ENCODE peak calls at places on chromosome 9, in five cellular contexts. X, A, U, R and P are unnamed samples.

GRCh38 chr9:113614843-113615648 is 151.5 kb downstream of the RGS3 start:
- DNase-seq in R (no peak), A (peak; percentile 65), U (peak; percentile 25), X (peak; percentile 74), P (no peak)

GRCh38 chr9:35920004-35920658 is 10.8 kb downstream of the SPAAR start:
- DNase-seq in U (no peak), R (no peak), X (no peak), A (peak; percentile 48), P (no peak)

GRCh38 chr9:130982636-130983282 is 26.2 kb upstream of the LAMC3 start:
- DNase-seq in R (no peak), A (no peak), X (no peak), U (no peak), P (no peak)

GRCh38 chr9:137240321-137240840 is 706 bp upstream of the TUBB4B start:
- DNase-seq in X (peak; percentile 61), U (no peak), R (no peak), A (peak; percentile 82), P (peak; percentile 54)

GRCh38 chr9:78713746-78714405 is 417.0 kb downstream of the PSAT1 start:
- DNase-seq in X (peak; percentile 49), R (no peak), U (no peak), A (peak; percentile 24), P (no peak)

GRCh38 chr9:34559616-34560546 is 29.6 kb downstream of the CNTFR start:
- DNase-seq in A (peak; percentile 68), U (no peak), R (no peak), X (peak; percentile 59), P (no peak)

GRCh38 chr9:124290053-124290581 is 32.4 kb downstream of the NEK6 start:
- DNase-seq in R (no peak), X (no peak), A (no peak), U (no peak), P (no peak)

GRCh38 chr9:33106827-33107621 is 30.6 kb upstream of the SMU1 start:
- DNase-seq in R (no peak), U (peak; percentile 44), A (peak; percentile 47), X (peak; percentile 89), P (peak; percentile 91)

GRCh38 chr9:117771162-117771561 is 67.0 kb downstream of the TLR4 start:
- DNase-seq in A (no peak), X (no peak), U (no peak), R (no peak), P (no peak)

GRCh38 chr9:129309906-129310305 is 131.8 kb upstream of the IER5L start:
- DNase-seq in A (no peak), U (no peak), R (no peak), X (no peak), P (peak; percentile 75)

GRCh38 chr9:121640076-121640475 is 11.4 kb upstream of the DAB2IP start:
- DNase-seq in U (peak; percentile 69), R (no peak), X (peak; percentile 17), A (peak; percentile 29), P (no peak)

GRCh38 chr9:32426278-32426939 is 42.0 kb downstream of the ACO1 start:
- DNase-seq in X (peak; percentile 99), A (peak; percentile 93), U (no peak), R (no peak), P (no peak)

GRCh38 chr9:25964239-25964638 is 286.0 kb upstream of the TUSC1 start:
- DNase-seq in R (peak; percentile 33), A (peak; percentile 87), U (peak; percentile 65), X (peak; percentile 82), P (no peak)

GRCh38 chr9:107090218-107090617 is 192.9 kb upstream of the RAD23B start:
- DNase-seq in X (no peak), U (no peak), A (no peak), R (no peak), P (no peak)

GRCh38 chr9:19788152-19788551 is 685 bp downstream of the SLC24A2 start:
- DNase-seq in U (peak; percentile 85), A (no peak), R (peak; percentile 29), X (no peak), P (no peak)

DNA sequence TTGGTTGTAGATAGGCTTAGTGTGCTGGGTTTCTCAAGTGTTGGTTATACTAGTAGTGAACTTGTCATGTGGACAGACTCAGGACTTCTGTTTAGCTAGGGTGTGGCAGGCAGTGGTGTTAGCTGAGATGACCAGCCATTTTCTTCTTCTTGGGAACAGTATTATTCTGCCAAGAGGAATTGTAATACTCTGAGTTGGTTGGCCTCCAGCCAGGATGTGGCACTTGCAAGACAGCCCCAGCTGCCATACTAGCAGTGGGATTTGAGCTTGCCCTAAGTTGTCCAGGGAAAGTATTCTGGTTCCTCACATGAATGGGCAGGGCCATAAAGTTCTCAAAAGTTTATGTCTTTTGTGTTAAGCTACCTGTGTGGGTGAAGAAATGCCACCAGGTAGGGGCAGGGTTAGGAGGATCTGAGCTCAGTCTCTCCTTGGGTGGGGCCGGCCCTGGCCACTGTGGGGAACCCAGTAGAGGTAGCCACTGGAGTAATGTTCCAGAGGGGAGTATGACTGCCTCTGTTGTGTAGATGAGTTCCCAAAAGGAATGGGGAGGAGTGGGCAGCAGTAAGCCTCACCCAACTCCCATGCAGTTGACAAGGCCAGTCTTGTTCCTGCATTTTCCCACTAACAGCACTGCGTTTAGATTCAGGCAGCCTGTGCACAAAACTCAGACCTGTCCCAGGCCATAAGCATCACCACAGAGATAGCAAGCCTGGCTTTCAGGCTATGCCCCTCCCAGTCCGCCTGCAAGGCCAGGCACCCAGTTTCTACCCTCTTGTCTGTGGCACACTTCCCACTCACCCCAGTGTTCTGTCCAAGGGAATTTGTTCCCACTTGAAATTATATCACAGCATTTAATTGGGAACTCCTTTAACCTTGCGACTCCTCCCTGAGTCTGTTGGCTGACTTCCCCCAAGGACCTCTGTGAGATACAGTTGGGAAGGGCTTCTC is 250.7 kb downstream of the ANXA1 start:
- DNase-seq in X (no peak), R (no peak), U (no peak), A (no peak), P (no peak)
- H3K14ac ChIP-seq in X (no peak overlapping the region), R (no peak overlapping the region), U (peak overlapping the region; percentile 8), A (no peak overlapping the region), P (no peak overlapping the region)

GRCh38 chr9:3894764-3895163 is 369.0 kb upstream of the RFX3 start:
- DNase-seq in U (no peak), X (peak; percentile 97), A (peak; percentile 88), R (no peak), P (no peak)

GRCh38 chr9:3896576-3896975 is 370.8 kb upstream of the RFX3 start:
- DNase-seq in X (no peak), A (no peak), U (no peak), R (no peak), P (no peak)

GRCh38 chr9:3903273-3903672 is 377.5 kb upstream of the RFX3 start:
- DNase-seq in A (no peak), R (no peak), X (no peak), U (no peak), P (peak; percentile 15)

GRCh38 chr9:3900673-3901318 is 375.0 kb upstream of the RFX3 start:
- DNase-seq in X (no peak), U (no peak), R (no peak), A (no peak), P (no peak)

GRCh38 chr9:3898371-3899218 is 372.8 kb upstream of the RFX3 start:
- DNase-seq in A (peak; percentile 32), R (no peak), X (no peak), U (no peak), P (no peak)
- H3K4me1 ChIP-seq in A (peaks cover 1% of the 10 kb centered on the region), R (peaks cover 9% of the 10 kb centered on the region), X (peaks cover 4% of the 10 kb centered on the region), U (no peaks in the 10 kb centered on the region), P (no peaks in the 10 kb centered on the region)

DNA sequence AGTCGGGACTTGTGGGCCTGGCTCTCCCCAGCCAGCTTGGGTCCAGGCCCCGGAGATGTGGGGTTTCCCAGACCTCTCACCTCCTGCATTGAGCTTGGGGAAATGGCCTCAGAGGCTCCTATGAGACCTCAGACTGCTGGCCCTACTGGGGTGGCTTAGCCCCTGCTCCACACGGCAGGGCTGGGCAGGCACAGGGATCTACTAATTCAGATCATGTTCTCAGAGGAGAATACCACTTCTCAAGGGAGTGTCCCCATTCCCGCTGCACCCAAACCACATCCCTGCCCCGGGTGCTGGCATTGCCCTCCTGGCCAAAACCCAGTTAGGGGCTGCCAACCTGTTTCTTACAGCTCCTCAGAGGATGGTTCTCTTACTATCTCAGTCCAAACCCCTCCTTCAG is 82.1 kb upstream of the LMX1B start:
- DNase-seq in U (peak; percentile 24), X (no peak), A (no peak), R (no peak), P (no peak)
- H3K14ac ChIP-seq in U (no peak overlapping the region), X (no peak overlapping the region), A (peak overlapping the region; percentile 36), R (no peak overlapping the region), P (peak overlapping the region; percentile 89)

GRCh38 chr9:132663120-132663519 is 6.7 kb downstream of the DDX31 start:
- DNase-seq in R (peak; percentile 3), A (no peak), U (peak; percentile 62), X (no peak), P (no peak)
- H3K4me1 ChIP-seq in R (peaks cover 3% of the 10 kb centered on the region), A (peaks cover 6% of the 10 kb centered on the region), U (peaks cover 4% of the 10 kb centered on the region), X (no peaks in the 10 kb centered on the region), P (no peaks in the 10 kb centered on the region)